ENCODE peak calls at places on chromosomes 3 and 15, in ten cellular contexts. I is HL-60; P is A549; C is CD8-positive, alpha-beta memory T cell; M is Panc1; H is mesenchymal stem cell; G is SJCRH30; J is cardiac fibroblast; L is fibroblast of the aortic adventitia; S is lower lobe of right lung. F is an unnamed sample.

GRCh38 chr15:30929982-30930381 is 26.3 kb downstream of the FAN1 start:
- DNase-seq in S (no peak), C (no peak), P (no peak), J (no peak), H (no peak), L (no peak), I (no peak), G (no peak), M (no peak), F (peak)

GRCh38 chr3:148990211-148990610 is 1.1 kb upstream of the GYG1 start:
- DNase-seq in C (no peak), I (peak), G (no peak), L (no peak), H (no peak), P (no peak), M (no peak), S (no peak), J (no peak), F (no peak)

GRCh38 chr3:127525373-127525772 is 65.2 kb downstream of the TPRA1 start:
- DNase-seq in C (no peak), M (peak), P (peak), J (peak), S (no peak), G (no peak), L (peak), I (no peak), H (no peak), F (peak)

GRCh38 chr3:141052570-141053069 is 1.5 kb downstream of the SPSB4 start:
- DNase-seq in S (no peak), C (no peak), P (no peak), H (no peak), L (no peak), I (no peak), J (no peak), M (no peak), G (peak), F (peak)

GRCh38 chr15:36458406-36458805 is 121.0 kb upstream of the CDIN1 start:
- DNase-seq in J (no peak), P (no peak), L (peak), C (no peak), S (no peak), M (no peak), H (no peak), I (no peak), G (no peak), F (no peak)

GRCh38 chr15:93164409-93164808 is 75.4 kb upstream of the RGMA start:
- DNase-seq in J (no peak), P (no peak), C (no peak), G (no peak), L (no peak), S (no peak), H (no peak), M (no peak), I (no peak), F (no peak)

GRCh38 chr15:74621936-74622335 is 6.3 kb downstream of the CLK3 start:
- DNase-seq in C (no peak), G (no peak), L (no peak), S (peak), P (no peak), J (no peak), H (no peak), M (no peak), I (no peak), F (no peak)

GRCh38 chr3:74630602-74631001 is 16.1 kb upstream of the CNTN3 start:
- DNase-seq in H (no peak), L (peak), S (no peak), J (peak), C (no peak), I (no peak), P (no peak), G (no peak), M (no peak), F (no peak)

GRCh38 chr15:100901702-100902435 is 17.3 kb upstream of the LRRK1 start:
- DNase-seq in C (no peak), G (peak), I (no peak), H (no peak), P (no peak), L (peak), S (no peak), J (peak), M (no peak), F (no peak)

GRCh38 chr15:84766461-84767005 is 18.1 kb downstream of the ZNF592 start:
- DNase-seq in J (no peak), H (no peak), G (no peak), M (no peak), L (no peak), P (no peak), I (no peak), S (no peak), C (no peak), F (no peak)

GRCh38 chr3:126716057-126716456 is 12.0 kb downstream of the CHCHD6 start:
- DNase-seq in H (no peak), I (no peak), G (no peak), M (no peak), P (no peak), S (peak), L (no peak), C (no peak), J (no peak), F (no peak)

GRCh38 chr15:38671675-38672141 is 107.1 kb upstream of the RASGRP1 start:
- DNase-seq in I (no peak), S (no peak), L (no peak), H (no peak), P (no peak), M (no peak), G (no peak), J (peak), C (peak), F (no peak)

GRCh38 chr3:190629088-190629487 is 115.2 kb downstream of the IL1RAP start:
- DNase-seq in M (no peak), P (no peak), H (no peak), J (no peak), I (no peak), L (no peak), G (no peak), S (no peak), C (no peak), F (no peak)

GRCh38 chr3:179731544-179731943 is 78.7 kb downstream of the USP13 start:
- DNase-seq in H (no peak), L (no peak), P (no peak), M (no peak), G (no peak), I (no peak), C (no peak), J (no peak), S (peak), F (peak)

GRCh38 chr3:129196601-129197000 is 12.9 kb upstream of the CNBP start:
- DNase-seq in S (no peak), G (no peak), L (no peak), C (no peak), J (no peak), H (no peak), I (no peak), M (no peak), P (no peak), F (no peak)

GRCh38 chr3:129197341-129197740 is 13.6 kb upstream of the CNBP start:
- DNase-seq in I (no peak), G (no peak), M (no peak), C (no peak), J (no peak), L (no peak), S (no peak), P (no peak), H (peak), F (no peak)

GRCh38 chr3:129199366-129199765 is 15.7 kb upstream of the CNBP start:
- DNase-seq in G (no peak), J (no peak), S (no peak), C (no peak), I (no peak), L (no peak), H (no peak), P (no peak), M (no peak), F (no peak)

GRCh38 chr3:129195731-129196256 is 12.1 kb upstream of the CNBP start:
- DNase-seq in L (peak), S (no peak), M (peak), I (peak), P (no peak), C (no peak), G (no peak), H (peak), J (peak), F (no peak)
- H3K4me3 ChIP-seq in L (peak), S (peak), M (no peak), I (no peak), P (no peak), C (no peak), G (no peak), H (peak), J (peak), F (peak)

GRCh38 chr15:56802164-56802563 is 68.9 kb upstream of the ZNF280D start:
- DNase-seq in H (no peak), S (no peak), M (no peak), P (no peak), C (no peak), L (no peak), I (no peak), G (no peak), J (no peak), F (no peak)
- H3K4me3 ChIP-seq in H (no peak), S (no peak), M (no peak), P (no peak), C (no peak), L (no peak), I (no peak), G (no peak), J (no peak), F (no peak)

GRCh38 chr3:96483781-96484180 is 330.6 kb upstream of the EPHA6 start:
- DNase-seq in H (no peak), S (no peak), I (no peak), J (no peak), M (no peak), C (no peak), G (no peak), L (no peak), P (no peak), F (no peak)
- H3K4me3 ChIP-seq in H (no peak), S (no peak), I (no peak), J (no peak), M (no peak), C (no peak), G (no peak), L (no peak), P (no peak), F (no peak)

DNA sequence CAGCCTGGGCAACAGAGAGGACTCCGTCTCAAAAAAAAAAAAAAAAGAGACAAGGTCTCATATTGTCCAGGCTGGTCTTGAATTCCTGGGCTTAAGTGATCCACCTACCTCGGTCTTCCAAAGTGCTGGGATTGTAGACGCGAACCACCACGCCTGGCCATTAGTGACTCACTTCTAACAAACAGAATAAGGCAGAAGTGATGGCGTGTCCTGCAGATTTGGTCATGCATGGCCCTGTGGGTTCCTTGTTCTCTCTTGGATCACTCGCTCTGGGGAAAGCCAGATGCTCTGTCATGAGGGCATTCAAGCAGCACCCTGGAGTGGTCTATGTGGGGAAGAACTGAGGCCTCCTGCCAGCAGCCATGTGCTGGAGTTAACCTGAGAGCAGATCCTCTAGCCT is 27.4 kb upstream of the TJP1 start:
- DNase-seq in L (no peak), M (no peak), G (no peak), I (no peak), P (no peak), C (no peak), H (no peak), S (no peak), J (no peak), F (no peak)
- H3K4me3 ChIP-seq in L (no peak), M (no peak), G (no peak), I (no peak), P (no peak), C (no peak), H (no peak), S (no peak), J (no peak), F (no peak)

GRCh38 chr15:32028921-32029320 is 1.4 kb upstream of the CHRNA7 start:
- DNase-seq in S (no peak), I (no peak), C (no peak), M (no peak), P (no peak), G (peak), H (no peak), L (no peak), J (no peak), F (no peak)
- H3K4me3 ChIP-seq in S (no peak), I (no peak), C (no peak), M (no peak), P (peak), G (peak), H (no peak), L (no peak), J (no peak), F (no peak)

F was measured in esophagus muscularis mucosa.